ENCODE peak calls at places on chromosomes 11 and 22, in seven cellular contexts. One of them, this sample, is unnamed.

GRCh38 chr11:43685483-43685882 is 4.9 kb downstream of the HSD17B12 start:
- DNase-seq in right lobe of liver: no peak
- DNase-seq in GM12865: no peak
- DNase-seq in stimulated activated CD4-positive, alpha-beta T cell treated with anti-CD3 and anti-CD28 coated beads, TNF-alpha, amount 100 ng/mL, for 1 hour: no peak
- DNase-seq in HEK293T: no peak
- DNase-seq in amniotic epithelial cell: no peak
- DNase-seq in M059J: no peak
- DNase-seq in this sample: no peak

GRCh38 chr22:38623357-38623756 is 32.8 kb downstream of the FAM227A start:
- DNase-seq in GM12865: no peak
- DNase-seq in amniotic epithelial cell: no peak
- DNase-seq in right lobe of liver: no peak
- DNase-seq in HEK293T: no peak
- DNase-seq in stimulated activated CD4-positive, alpha-beta T cell treated with anti-CD3 and anti-CD28 coated beads, TNF-alpha, amount 100 ng/mL, for 1 hour: no peak
- DNase-seq in M059J: peak
- DNase-seq in this sample: no peak

GRCh38 chr11:9090488-9091043 is 833 bp downstream of the SCUBE2 start:
- DNase-seq in right lobe of liver: no peak
- DNase-seq in HEK293T: no peak
- DNase-seq in stimulated activated CD4-positive, alpha-beta T cell treated with anti-CD3 and anti-CD28 coated beads, TNF-alpha, amount 100 ng/mL, for 1 hour: no peak
- DNase-seq in amniotic epithelial cell: no peak
- DNase-seq in M059J: no peak
- DNase-seq in GM12865: no peak
- DNase-seq in this sample: no peak

GRCh38 chr11:90798769-90799168 is 575.9 kb upstream of the CHORDC1 start:
- DNase-seq in amniotic epithelial cell: no peak
- DNase-seq in GM12865: no peak
- DNase-seq in stimulated activated CD4-positive, alpha-beta T cell treated with anti-CD3 and anti-CD28 coated beads, TNF-alpha, amount 100 ng/mL, for 1 hour: no peak
- DNase-seq in HEK293T: no peak
- DNase-seq in right lobe of liver: no peak
- DNase-seq in M059J: no peak
- DNase-seq in this sample: no peak

GRCh38 chr11:20197881-20198280 is 37.6 kb upstream of the DBX1 start:
- DNase-seq in stimulated activated CD4-positive, alpha-beta T cell treated with anti-CD3 and anti-CD28 coated beads, TNF-alpha, amount 100 ng/mL, for 1 hour: no peak
- DNase-seq in HEK293T: no peak
- DNase-seq in right lobe of liver: no peak
- DNase-seq in amniotic epithelial cell: no peak
- DNase-seq in M059J: no peak
- DNase-seq in GM12865: peak
- DNase-seq in this sample: no peak

GRCh38 chr11:120066738-120067303 is 71.1 kb downstream of the TRIM29 start:
- DNase-seq in HEK293T: no peak
- DNase-seq in stimulated activated CD4-positive, alpha-beta T cell treated with anti-CD3 and anti-CD28 coated beads, TNF-alpha, amount 100 ng/mL, for 1 hour: no peak
- DNase-seq in M059J: no peak
- DNase-seq in GM12865: peak
- DNase-seq in right lobe of liver: no peak
- DNase-seq in amniotic epithelial cell: no peak
- DNase-seq in this sample: no peak

GRCh38 chr22:36606114-36606513 is 77.1 kb upstream of the EIF3D start:
- DNase-seq in amniotic epithelial cell: no peak
- DNase-seq in HEK293T: no peak
- DNase-seq in right lobe of liver: no peak
- DNase-seq in stimulated activated CD4-positive, alpha-beta T cell treated with anti-CD3 and anti-CD28 coated beads, TNF-alpha, amount 100 ng/mL, for 1 hour: no peak
- DNase-seq in GM12865: no peak
- DNase-seq in M059J: no peak
- DNase-seq in this sample: no peak

GRCh38 chr22:49600891-49601431 is 226.7 kb downstream of the BRD1 start:
- DNase-seq in GM12865: no peak
- DNase-seq in M059J: no peak
- DNase-seq in amniotic epithelial cell: no peak
- DNase-seq in HEK293T: no peak
- DNase-seq in stimulated activated CD4-positive, alpha-beta T cell treated with anti-CD3 and anti-CD28 coated beads, TNF-alpha, amount 100 ng/mL, for 1 hour: no peak
- DNase-seq in right lobe of liver: peak
- DNase-seq in this sample: no peak

GRCh38 chr11:122743949-122744876 is 88.7 kb downstream of the UBASH3B start:
- DNase-seq in GM12865: peak
- DNase-seq in right lobe of liver: no peak
- DNase-seq in HEK293T: no peak
- DNase-seq in stimulated activated CD4-positive, alpha-beta T cell treated with anti-CD3 and anti-CD28 coated beads, TNF-alpha, amount 100 ng/mL, for 1 hour: peak
- DNase-seq in M059J: no peak
- DNase-seq in amniotic epithelial cell: no peak
- DNase-seq in this sample: no peak

GRCh38 chr11:70618471-70619101 is 220.3 kb downstream of the CTTN start:
- DNase-seq in right lobe of liver: no peak
- DNase-seq in HEK293T: no peak
- DNase-seq in GM12865: no peak
- DNase-seq in M059J: no peak
- DNase-seq in amniotic epithelial cell: no peak
- DNase-seq in stimulated activated CD4-positive, alpha-beta T cell treated with anti-CD3 and anti-CD28 coated beads, TNF-alpha, amount 100 ng/mL, for 1 hour: no peak
- DNase-seq in this sample: no peak

GRCh38 chr11:65719887-65720236 is 736 bp downstream of the RNASEH2C start:
- DNase-seq in amniotic epithelial cell: peak
- DNase-seq in right lobe of liver: no peak
- DNase-seq in M059J: peak
- DNase-seq in HEK293T: peak
- DNase-seq in stimulated activated CD4-positive, alpha-beta T cell treated with anti-CD3 and anti-CD28 coated beads, TNF-alpha, amount 100 ng/mL, for 1 hour: no peak
- DNase-seq in GM12865: peak
- DNase-seq in this sample: no peak

GRCh38 chr11:9802291-9802861 is 138.5 kb downstream of the SWAP70 start:
- DNase-seq in M059J: peak
- DNase-seq in GM12865: no peak
- DNase-seq in amniotic epithelial cell: peak
- DNase-seq in stimulated activated CD4-positive, alpha-beta T cell treated with anti-CD3 and anti-CD28 coated beads, TNF-alpha, amount 100 ng/mL, for 1 hour: no peak
- DNase-seq in right lobe of liver: no peak
- DNase-seq in HEK293T: no peak
- DNase-seq in this sample: no peak

GRCh38 chr11:64778473-64779298 is at the start of gene SF1:
- DNase-seq in M059J: peak
- DNase-seq in amniotic epithelial cell: peak
- DNase-seq in right lobe of liver: peak
- DNase-seq in stimulated activated CD4-positive, alpha-beta T cell treated with anti-CD3 and anti-CD28 coated beads, TNF-alpha, amount 100 ng/mL, for 1 hour: peak
- DNase-seq in GM12865: peak
- DNase-seq in HEK293T: peak
- DNase-seq in this sample: peak

GRCh38 chr11:91691872-91692271 is 532.7 kb upstream of the FAT3 start:
- DNase-seq in HEK293T: no peak
- DNase-seq in right lobe of liver: no peak
- DNase-seq in GM12865: no peak
- DNase-seq in amniotic epithelial cell: no peak
- DNase-seq in stimulated activated CD4-positive, alpha-beta T cell treated with anti-CD3 and anti-CD28 coated beads, TNF-alpha, amount 100 ng/mL, for 1 hour: no peak
- DNase-seq in M059J: no peak
- DNase-seq in this sample: no peak

GRCh38 chr11:15576759-15577158 is 462.0 kb downstream of the INSC start:
- DNase-seq in right lobe of liver: peak
- DNase-seq in amniotic epithelial cell: no peak
- DNase-seq in GM12865: no peak
- DNase-seq in stimulated activated CD4-positive, alpha-beta T cell treated with anti-CD3 and anti-CD28 coated beads, TNF-alpha, amount 100 ng/mL, for 1 hour: no peak
- DNase-seq in HEK293T: no peak
- DNase-seq in M059J: no peak
- DNase-seq in this sample: no peak

GRCh38 chr11:108549319-108549885 is 44.2 kb downstream of the EXPH5 start:
- DNase-seq in amniotic epithelial cell: no peak
- DNase-seq in HEK293T: no peak
- DNase-seq in right lobe of liver: no peak
- DNase-seq in stimulated activated CD4-positive, alpha-beta T cell treated with anti-CD3 and anti-CD28 coated beads, TNF-alpha, amount 100 ng/mL, for 1 hour: no peak
- DNase-seq in M059J: no peak
- DNase-seq in GM12865: no peak
- DNase-seq in this sample: no peak

GRCh38 chr11:93729129-93729616 is 12.1 kb downstream of the TAF1D start:
- DNase-seq in GM12865: peak
- DNase-seq in amniotic epithelial cell: no peak
- DNase-seq in stimulated activated CD4-positive, alpha-beta T cell treated with anti-CD3 and anti-CD28 coated beads, TNF-alpha, amount 100 ng/mL, for 1 hour: no peak
- DNase-seq in right lobe of liver: no peak
- DNase-seq in HEK293T: no peak
- DNase-seq in M059J: peak
- DNase-seq in this sample: no peak

GRCh38 chr22:47090591-47091240 is 328.3 kb downstream of the TBC1D22A start:
- DNase-seq in HEK293T: no peak
- DNase-seq in M059J: peak
- DNase-seq in GM12865: no peak
- DNase-seq in amniotic epithelial cell: peak
- DNase-seq in stimulated activated CD4-positive, alpha-beta T cell treated with anti-CD3 and anti-CD28 coated beads, TNF-alpha, amount 100 ng/mL, for 1 hour: no peak
- DNase-seq in right lobe of liver: no peak
- DNase-seq in this sample: no peak

GRCh38 chr11:5288912-5289525 is 12.7 kb downstream of the OR51B4 start:
- DNase-seq in HEK293T: no peak
- DNase-seq in right lobe of liver: no peak
- DNase-seq in GM12865: no peak
- DNase-seq in M059J: peak
- DNase-seq in stimulated activated CD4-positive, alpha-beta T cell treated with anti-CD3 and anti-CD28 coated beads, TNF-alpha, amount 100 ng/mL, for 1 hour: no peak
- DNase-seq in amniotic epithelial cell: no peak
- DNase-seq in this sample: no peak

GRCh38 chr11:8814209-8814922 is 96.6 kb upstream of the AKIP1 start:
- DNase-seq in right lobe of liver: no peak
- DNase-seq in stimulated activated CD4-positive, alpha-beta T cell treated with anti-CD3 and anti-CD28 coated beads, TNF-alpha, amount 100 ng/mL, for 1 hour: no peak
- DNase-seq in GM12865: no peak
- DNase-seq in HEK293T: no peak
- DNase-seq in M059J: peak
- DNase-seq in amniotic epithelial cell: no peak
- DNase-seq in this sample: peak

GRCh38 chr22:30308096-30308495 is 18.6 kb downstream of the TBC1D10A start:
- DNase-seq in HEK293T: no peak
- DNase-seq in GM12865: no peak
- DNase-seq in stimulated activated CD4-positive, alpha-beta T cell treated with anti-CD3 and anti-CD28 coated beads, TNF-alpha, amount 100 ng/mL, for 1 hour: no peak
- DNase-seq in M059J: no peak
- DNase-seq in amniotic epithelial cell: no peak
- DNase-seq in right lobe of liver: no peak
- DNase-seq in this sample: no peak

GRCh38 chr11:133047036-133047800 is 485.1 kb downstream of the OPCML start:
- DNase-seq in amniotic epithelial cell: no peak
- DNase-seq in GM12865: no peak
- DNase-seq in M059J: no peak
- DNase-seq in right lobe of liver: no peak
- DNase-seq in stimulated activated CD4-positive, alpha-beta T cell treated with anti-CD3 and anti-CD28 coated beads, TNF-alpha, amount 100 ng/mL, for 1 hour: no peak
- DNase-seq in HEK293T: no peak
- DNase-seq in this sample: no peak

GRCh38 chr22:32996276-32996675 is 61.9 kb downstream of the SYN3 start:
- DNase-seq in right lobe of liver: no peak
- DNase-seq in M059J: no peak
- DNase-seq in amniotic epithelial cell: no peak
- DNase-seq in GM12865: no peak
- DNase-seq in HEK293T: no peak
- DNase-seq in stimulated activated CD4-positive, alpha-beta T cell treated with anti-CD3 and anti-CD28 coated beads, TNF-alpha, amount 100 ng/mL, for 1 hour: no peak
- DNase-seq in this sample: no peak

GRCh38 chr11:118241191-118242098 is 10.7 kb downstream of the MPZL3 start:
- DNase-seq in amniotic epithelial cell: peak
- DNase-seq in stimulated activated CD4-positive, alpha-beta T cell treated with anti-CD3 and anti-CD28 coated beads, TNF-alpha, amount 100 ng/mL, for 1 hour: no peak
- DNase-seq in HEK293T: no peak
- DNase-seq in M059J: peak
- DNase-seq in right lobe of liver: no peak
- DNase-seq in GM12865: peak
- DNase-seq in this sample: no peak

GRCh38 chr11:134039726-134040385 is 29.0 kb upstream of the JAM3 start:
- DNase-seq in stimulated activated CD4-positive, alpha-beta T cell treated with anti-CD3 and anti-CD28 coated beads, TNF-alpha, amount 100 ng/mL, for 1 hour: no peak
- DNase-seq in GM12865: no peak
- DNase-seq in HEK293T: no peak
- DNase-seq in amniotic epithelial cell: no peak
- DNase-seq in M059J: no peak
- DNase-seq in right lobe of liver: no peak
- DNase-seq in this sample: no peak

GRCh38 chr11:14967581-14968214 is 4.5 kb downstream of the CALCA start:
- DNase-seq in right lobe of liver: no peak
- DNase-seq in amniotic epithelial cell: no peak
- DNase-seq in stimulated activated CD4-positive, alpha-beta T cell treated with anti-CD3 and anti-CD28 coated beads, TNF-alpha, amount 100 ng/mL, for 1 hour: no peak
- DNase-seq in HEK293T: no peak
- DNase-seq in GM12865: no peak
- DNase-seq in M059J: no peak
- DNase-seq in this sample: peak

GRCh38 chr11:83007909-83008580 is 63.7 kb downstream of the RAB30 start:
- DNase-seq in M059J: peak
- DNase-seq in amniotic epithelial cell: peak
- DNase-seq in HEK293T: peak
- DNase-seq in stimulated activated CD4-positive, alpha-beta T cell treated with anti-CD3 and anti-CD28 coated beads, TNF-alpha, amount 100 ng/mL, for 1 hour: no peak
- DNase-seq in right lobe of liver: peak
- DNase-seq in GM12865: peak
- DNase-seq in this sample: no peak

GRCh38 chr11:68164437-68164836 is 43.2 kb upstream of the CHKA start:
- DNase-seq in GM12865: no peak
- DNase-seq in amniotic epithelial cell: peak
- DNase-seq in right lobe of liver: no peak
- DNase-seq in stimulated activated CD4-positive, alpha-beta T cell treated with anti-CD3 and anti-CD28 coated beads, TNF-alpha, amount 100 ng/mL, for 1 hour: no peak
- DNase-seq in M059J: peak
- DNase-seq in HEK293T: no peak
- DNase-seq in this sample: no peak

This sample was measured in NCI-H187 treated with DMSO at 0.1 percent for 48 hours.